ENCODE peak calls at places on chromosomes 1 and 21, in nine cellular contexts. O is COR-L47; W is foreskin fibroblast; P is H54; L is activated naive CD8-positive, alpha-beta T cell treated with anti-CD3 and anti-CD28 coated beads, Interleukin-2, amount 50 U/mL, for 16 hours; D is fibroblast of lung; R is iPS-NIHi11; V is stimulated activated effector memory CD8-positive, alpha-beta T cell treated with anti-CD3 and anti-CD28 coated beads, Interleukin-12 subunit alpha, Interleukin-12 subunit beta, amount 100 ng/mL, for 72 hours; H is activated T-cell treated with anti-CD3 and anti-CD28 coated beads for 1 hour. M is an unnamed sample.

GRCh38 chr1:203536981-203537455 is 43.1 kb downstream of the OPTC start:
- DNase-seq in O (no peak), W (peak), P (no peak), L (no peak), D (peak), R (no peak), V (no peak), H (no peak), M (no peak)

GRCh38 chr21:15057290-15057689 is 7.5 kb downstream of the NRIP1 start:
- DNase-seq in O (no peak), W (no peak), P (no peak), L (no peak), D (no peak), R (no peak), V (no peak), H (no peak), M (peak)

GRCh38 chr1:233704125-233704881 is 90.4 kb downstream of the KCNK1 start:
- DNase-seq in O (no peak), W (no peak), P (no peak), L (no peak), D (peak), R (no peak), V (no peak), H (no peak), M (no peak)

GRCh38 chr1:200038645-200038986 is 11.1 kb downstream of the NR5A2 start:
- DNase-seq in O (no peak), W (no peak), P (no peak), L (no peak), D (no peak), R (peak), V (no peak), H (no peak), M (no peak)

GRCh38 chr1:31987231-31987630 is 26.4 kb upstream of the KHDRBS1 start:
- DNase-seq in O (peak), W (no peak), P (no peak), L (no peak), D (no peak), R (peak), V (no peak), H (no peak), M (no peak)

GRCh38 chr1:42179275-42179674 is 14.7 kb upstream of the GUCA2A start:
- DNase-seq in O (no peak), W (no peak), P (no peak), L (no peak), D (peak), R (no peak), V (no peak), H (no peak), M (no peak)

GRCh38 chr1:3024588-3024987 is 3.3 kb downstream of the ACTRT2 start:
- DNase-seq in O (no peak), W (no peak), P (no peak), L (no peak), D (no peak), R (no peak), V (no peak), H (no peak), M (no peak)

GRCh38 chr1:61782771-61783170 is 40.5 kb downstream of the PATJ start:
- DNase-seq in O (no peak), W (no peak), P (no peak), L (peak), D (no peak), R (no peak), V (no peak), H (peak), M (no peak)

GRCh38 chr1:17540255-17541001 is 930 bp downstream of the ARHGEF10L start:
- DNase-seq in O (no peak), W (no peak), P (no peak), L (no peak), D (peak), R (peak), V (no peak), H (no peak), M (peak)